ENCODE peak calls at places on chromosomes 13 and 19, in ten cellular contexts. Y is mucosa of descending colon; D is AG04449; J is CD8-positive, alpha-beta T cell; M is A549; Q is dorsolateral prefrontal cortex; N is esophagus squamous epithelium; K is cardiac fibroblast; A is iPS DF 6.9; L is ascending aorta. X is an unnamed sample.

GRCh38 chr13:99307247-99307646 is at the start of gene GPR183:
- DNase-seq in A (no peak), J (no peak), Q (no peak), N (no peak), M (no peak), L (no peak), D (no peak), K (peak), Y (no peak), X (peak)

GRCh38 chr13:96785986-96786385 is 208.3 kb downstream of the OXGR1 start:
- DNase-seq in A (no peak), Q (no peak), L (no peak), M (no peak), K (no peak), Y (no peak), J (no peak), N (no peak), D (no peak), X (no peak)

GRCh38 chr13:46683879-46684278 is 113.1 kb downstream of the ESD start:
- DNase-seq in L (no peak), Q (no peak), J (no peak), N (no peak), M (no peak), Y (no peak), D (no peak), A (no peak), K (no peak), X (no peak)

GRCh38 chr13:31629085-31629785 is 110.1 kb upstream of the RXFP2 start:
- DNase-seq in J (no peak), Y (no peak), D (no peak), A (no peak), K (peak), L (no peak), N (no peak), M (no peak), Q (no peak), X (peak)

GRCh38 chr13:47794963-47795362 is 206.1 kb downstream of the SUCLA2 start:
- DNase-seq in A (no peak), D (no peak), M (peak), L (no peak), N (no peak), J (no peak), K (peak), Y (no peak), Q (no peak), X (peak)

GRCh38 chr13:20197361-20197834 is 4.7 kb upstream of the GJB2 start:
- DNase-seq in Y (no peak), K (peak), D (no peak), A (no peak), L (no peak), M (peak), Q (no peak), J (no peak), N (no peak), X (peak)

GRCh38 chr13:26011996-26012688 is 39.7 kb downstream of the SHISA2 start:
- DNase-seq in J (peak), Y (peak), D (no peak), N (no peak), A (no peak), Q (no peak), K (no peak), M (no peak), L (no peak), X (peak)

GRCh38 chr13:87878706-87879105 is 207.5 kb downstream of the SLITRK5 start:
- DNase-seq in K (no peak), N (no peak), Y (no peak), L (no peak), A (no peak), D (no peak), J (no peak), Q (no peak), M (no peak), X (no peak)

GRCh38 chr13:64289702-64290101 is 2874.1 kb upstream of the PCDH20 start:
- DNase-seq in J (no peak), N (no peak), Y (no peak), Q (no peak), D (no peak), A (no peak), M (no peak), L (no peak), K (no peak), X (no peak)

GRCh38 chr19:5339950-5340636 is 519 bp downstream of the PTPRS start:
- DNase-seq in L (no peak), M (peak), A (no peak), Y (no peak), N (no peak), K (no peak), D (no peak), Q (peak), J (no peak), X (peak)

GRCh38 chr13:112703935-112704633 is 14.2 kb downstream of the ATP11A start:
- DNase-seq in Q (no peak), L (no peak), K (no peak), A (no peak), D (no peak), N (no peak), M (no peak), Y (no peak), J (no peak), X (no peak)

GRCh38 chr19:7188682-7189629 is 105.3 kb downstream of the INSR start:
- DNase-seq in Y (no peak), D (no peak), N (no peak), L (no peak), M (no peak), K (no peak), J (no peak), A (no peak), Q (no peak), X (no peak)

GRCh38 chr13:50893211-50893852 is 16.3 kb upstream of the RNASEH2B start:
- DNase-seq in N (no peak), L (no peak), J (peak), Y (no peak), Q (no peak), M (no peak), A (no peak), K (peak), D (no peak), X (peak)

GRCh38 chr13:35471466-35472307 is 4.8 kb downstream of the MAB21L1 start:
- DNase-seq in N (no peak), J (no peak), M (no peak), A (no peak), K (no peak), Q (no peak), L (no peak), D (no peak), Y (no peak), X (peak)

GRCh38 chr13:51785592-51786424 is 18.2 kb downstream of the DHRS12 start:
- DNase-seq in K (peak), J (no peak), Q (peak), Y (no peak), M (no peak), A (no peak), N (no peak), D (no peak), L (no peak), X (peak)

GRCh38 chr19:17721821-17722220 is 2.5 kb downstream of the MAP1S start:
- DNase-seq in K (peak), J (no peak), A (no peak), L (peak), Y (no peak), Q (no peak), D (no peak), N (no peak), M (no peak), X (peak)

DNA sequence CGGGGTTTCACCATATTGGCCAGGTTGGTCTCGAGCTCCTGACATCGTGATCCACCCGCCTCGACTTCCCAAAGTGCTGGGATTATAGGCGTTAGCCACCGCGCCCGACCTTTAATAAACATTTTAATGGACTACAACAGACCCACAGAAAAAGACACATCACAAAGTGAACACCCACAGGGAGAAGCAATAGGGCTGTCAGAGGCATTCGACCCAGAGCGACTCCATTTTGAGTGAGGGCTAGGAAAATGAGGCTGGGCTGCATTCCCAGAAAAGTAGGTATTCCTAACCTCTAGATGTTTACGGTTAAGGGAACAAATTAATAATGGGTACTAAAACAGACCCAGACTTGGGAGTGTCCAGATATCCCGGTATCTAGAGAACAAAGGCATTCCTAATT is 1.0 kb upstream of the ZNF8 start:
- DNase-seq in J (no peak), D (no peak), K (no peak), Y (no peak), Q (no peak), L (no peak), M (no peak), N (no peak), A (no peak), X (peak)
- H3K4me3 ChIP-seq in J (peak), D (peak), K (peak), Y (no peak), Q (peak), L (peak), M (peak), N (peak), A (peak), X (peak)

GRCh38 chr19:50500060-50500752 is 10.8 kb downstream of the JOSD2 start:
- DNase-seq in Q (peak), N (no peak), Y (no peak), J (no peak), M (no peak), D (no peak), L (no peak), K (no peak), A (no peak), X (peak)
- H3K4me3 ChIP-seq in Q (peak), N (no peak), Y (no peak), J (no peak), M (no peak), D (no peak), L (no peak), K (no peak), A (no peak), X (no peak)

GRCh38 chr19:11481777-11482383 is 1.0 kb upstream of the ELAVL3 start:
- DNase-seq in Y (peak), K (peak), Q (peak), D (peak), N (no peak), J (peak), A (no peak), M (peak), L (peak), X (peak)
- H3K4me3 ChIP-seq in Y (no peak), K (peak), Q (peak), D (peak), N (peak), J (peak), A (peak), M (peak), L (peak), X (peak)

GRCh38 chr19:37931941-37932655 is 25.1 kb downstream of the SIPA1L3 start:
- DNase-seq in L (peak), Q (peak), Y (peak), N (no peak), J (no peak), M (peak), A (peak), K (peak), D (no peak), X (peak)
- H3K4me3 ChIP-seq in L (peak), Q (peak), Y (peak), N (peak), J (no peak), M (peak), A (no peak), K (no peak), D (peak), X (peak)

DNA sequence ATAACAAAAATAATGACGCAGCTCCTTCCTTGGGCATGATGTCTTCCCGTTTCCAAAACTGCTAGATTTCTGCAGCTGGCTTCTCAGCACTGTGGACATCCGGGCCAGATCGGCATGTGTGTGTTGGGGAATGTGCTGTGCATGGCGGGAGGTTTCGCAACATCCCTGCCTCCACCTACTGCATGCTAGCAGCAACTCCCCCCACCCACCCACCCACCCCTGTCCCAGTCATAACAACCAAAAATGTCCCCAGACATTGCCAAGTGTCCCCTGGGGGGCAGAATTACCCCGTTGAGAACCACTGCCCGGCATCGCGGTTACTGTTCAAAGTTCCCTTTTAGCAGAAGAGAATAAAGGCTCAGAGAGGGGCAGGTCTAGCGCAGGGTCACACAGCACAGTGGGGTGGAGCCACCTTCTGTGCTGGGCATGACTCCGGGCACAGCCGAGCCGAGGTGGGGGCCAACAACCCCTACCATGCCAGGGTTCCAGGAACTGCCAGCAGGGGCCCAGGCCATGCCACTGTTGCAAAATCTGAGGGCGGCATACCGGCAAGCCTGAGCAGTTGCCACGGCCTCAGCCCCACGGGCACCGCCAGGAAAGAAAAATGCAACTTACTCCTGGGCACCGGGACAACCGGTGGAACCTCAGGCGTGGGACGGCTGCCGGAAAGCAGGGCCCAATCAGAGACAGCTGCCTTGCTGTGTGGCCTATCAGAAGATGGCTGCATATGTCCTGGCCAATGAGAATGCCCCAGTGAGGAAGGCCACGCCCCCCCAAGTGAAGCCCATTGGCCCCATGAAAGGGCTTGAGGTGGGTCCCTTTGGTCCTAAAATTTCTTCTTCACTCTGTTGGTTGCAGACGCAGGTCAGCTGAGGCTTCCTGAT is 22.5 kb upstream of the NFIC start:
- DNase-seq in D (no peak), Y (peak), K (peak), J (no peak), M (peak), A (no peak), N (no peak), Q (peak), L (peak), X (peak)
- H3K4me3 ChIP-seq in D (no peak), Y (no peak), K (peak), J (peak), M (peak), A (no peak), N (peak), Q (peak), L (peak), X (peak)

GRCh38 chr19:38977445-38978314 is 2.1 kb upstream of the FBXO17 start:
- DNase-seq in J (no peak), Q (peak), K (no peak), A (no peak), M (no peak), Y (no peak), N (no peak), D (no peak), L (no peak), X (peak)

GRCh38 chr19:38974599-38975213 is 836 bp downstream of the FBXO17 start:
- DNase-seq in J (no peak), L (no peak), D (no peak), Q (no peak), Y (no peak), N (no peak), A (no peak), K (no peak), M (no peak), X (peak)

GRCh38 chr19:38978315-38978689 is 2.8 kb upstream of the FBXO17 start:
- DNase-seq in N (no peak), K (no peak), A (no peak), Y (no peak), J (no peak), D (no peak), M (no peak), Q (no peak), L (no peak), X (no peak)

GRCh38 chr19:38975861-38976271 is 324 bp upstream of the FBXO17 start:
- DNase-seq in J (no peak), L (no peak), K (peak), A (no peak), N (no peak), Q (peak), Y (no peak), M (peak), D (no peak), X (peak)

DNA sequence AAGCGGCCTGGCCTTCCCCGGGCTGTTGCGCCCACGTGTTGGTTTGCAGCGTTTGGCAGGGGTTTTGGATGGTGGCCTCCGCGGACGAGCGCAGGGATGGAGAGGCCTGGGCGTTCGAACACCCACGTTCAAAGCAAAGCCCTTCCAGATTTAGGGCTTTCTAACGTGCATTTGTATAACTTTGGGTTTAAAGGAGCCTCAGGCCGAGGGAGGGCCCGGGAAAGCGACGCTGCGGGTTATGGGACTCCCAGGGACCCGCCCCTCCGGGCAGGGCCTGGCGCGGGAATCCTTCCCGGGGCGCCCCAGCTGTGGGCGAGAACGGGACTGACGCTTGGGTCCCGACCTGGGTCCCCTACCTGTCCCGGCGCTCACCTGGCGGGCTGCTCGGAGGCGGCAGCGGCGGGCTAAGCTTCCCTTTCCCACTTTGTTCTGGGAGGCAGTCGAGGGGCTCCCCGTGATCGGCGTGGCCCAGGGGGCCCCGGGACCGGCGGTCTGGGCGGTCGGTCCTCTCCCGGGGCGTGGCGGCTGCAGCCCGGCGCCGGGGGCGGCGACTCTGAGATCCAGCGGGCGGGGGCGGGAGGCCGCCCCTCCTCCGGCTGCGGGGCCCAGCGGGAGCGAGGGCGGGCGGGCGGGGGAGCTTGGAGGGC is at the start of gene FBXO17:
- DNase-seq in Y (peak), J (no peak), L (peak), N (no peak), K (peak), D (no peak), Q (peak), A (no peak), M (peak), X (peak)
- H3K4me3 ChIP-seq in Y (no peak), J (no peak), L (peak), N (peak), K (peak), D (peak), Q (peak), A (peak), M (peak), X (peak)

GRCh38 chr19:1250374-1251232 is 2.2 kb downstream of the MIDN start:
- DNase-seq in A (no peak), L (no peak), J (peak), K (peak), Q (no peak), D (no peak), N (no peak), Y (peak), M (no peak), X (peak)
- H3K4me3 ChIP-seq in A (peak), L (peak), J (peak), K (peak), Q (peak), D (peak), N (peak), Y (peak), M (peak), X (peak)

GRCh38 chr19:56751078-56751489 is 79.5 kb upstream of the ZNF835 start:
- DNase-seq in D (no peak), J (no peak), L (no peak), N (no peak), Q (peak), Y (no peak), M (no peak), K (no peak), A (no peak), X (no peak)
- H3K4me3 ChIP-seq in D (no peak), J (no peak), L (no peak), N (no peak), Q (peak), Y (no peak), M (no peak), K (no peak), A (no peak), X (no peak)

X was measured in GM23248.